ENCODE peak calls at places on chromosomes 13 and 19, in six cellular contexts. Z is body of pancreas, Y is HCT116, F is HepG2, I is IMR-90, L is heart left ventricle. J is an unnamed sample. For H3K4me1, the result is how much of the 10 kb centered on the place peaks cover.

GRCh38 chr13:24747248-24748151 is 16.5 kb upstream of the RNF17 start:
- ATAC-seq in Z (no peak), Y (no peak), F (peak), I (peak), L (peak), J (no peak)

GRCh38 chr19:39645800-39646411 is 9.8 kb upstream of the LGALS16 start:
- ATAC-seq in Z (no peak), Y (no peak), F (no peak), I (peak), L (no peak), J (no peak)

GRCh38 chr13:87536499-87536898 is 134.7 kb upstream of the SLITRK5 start:
- ATAC-seq in Z (no peak), Y (no peak), F (no peak), I (no peak), L (no peak), J (no peak)

GRCh38 chr19:8615813-8616596 is 5.5 kb upstream of the ADAMTS10 start:
- ATAC-seq in Z (peak), Y (peak), F (peak), I (peak), L (no peak), J (no peak)

GRCh38 chr19:54317108-54317964 is 4.4 kb upstream of the LILRA5 start:
- ATAC-seq in Z (no peak), Y (no peak), F (no peak), I (no peak), L (no peak), J (no peak)

GRCh38 chr19:45645068-45645630 is 6.0 kb upstream of the EML2 start:
- ATAC-seq in Z (no peak), Y (no peak), F (no peak), I (peak), L (no peak), J (no peak)

GRCh38 chr19:35184884-35185283 is 30.3 kb downstream of the FXYD5 start:
- ATAC-seq in Z (no peak), Y (no peak), F (no peak), I (no peak), L (no peak), J (no peak)

GRCh38 chr13:61728468-61728867 is 312.8 kb upstream of the PCDH20 start:
- ATAC-seq in Z (no peak), Y (no peak), F (no peak), I (no peak), L (peak), J (no peak)

GRCh38 chr13:98202026-98202425 is 25.0 kb upstream of the RNF113B start:
- ATAC-seq in Z (no peak), Y (no peak), F (peak), I (no peak), L (no peak), J (no peak)

DNA sequence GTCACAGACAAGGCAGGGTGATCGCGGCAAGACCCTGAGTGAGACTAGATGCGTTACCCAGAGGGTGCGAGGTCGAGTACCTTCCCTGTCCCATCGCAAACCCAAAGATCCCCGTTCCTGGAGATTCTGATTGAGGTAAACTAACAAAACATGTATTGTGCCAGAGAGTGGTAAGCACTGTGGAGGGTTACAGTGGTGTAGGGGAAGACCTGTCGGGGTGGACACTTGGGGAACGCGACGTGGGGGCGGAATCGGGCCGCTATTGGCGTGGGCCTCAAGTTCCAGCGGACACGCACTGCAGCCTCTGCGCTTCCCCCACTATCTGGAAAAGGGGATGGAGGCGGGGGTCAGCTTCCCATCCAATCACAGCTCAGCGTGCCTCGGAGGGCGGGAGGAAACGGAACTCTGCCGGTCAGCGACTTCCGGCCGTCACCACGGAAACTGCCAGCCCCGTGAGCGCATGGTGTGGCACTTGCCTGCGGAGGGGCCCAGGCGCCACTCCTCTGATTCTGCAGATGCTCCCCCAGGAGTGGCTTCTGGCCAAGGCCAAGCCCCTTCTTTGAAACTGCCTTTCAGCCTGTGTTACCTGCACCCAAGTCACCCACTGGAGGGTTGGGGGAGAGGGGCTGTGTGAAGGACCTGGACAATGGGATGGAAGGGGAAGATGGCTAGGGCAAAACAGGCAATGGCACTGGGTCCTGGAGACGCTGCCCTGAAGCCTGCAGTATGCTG is 1.0 kb upstream of the UBE2M start:
- ATAC-seq in Z (peak), Y (peak), F (peak), I (peak), L (peak), J (peak)
- H3K4me1 ChIP-seq in Z (half or more), Y (under half), F (under half), I (under half), L (half or more), J (under half)

DNA sequence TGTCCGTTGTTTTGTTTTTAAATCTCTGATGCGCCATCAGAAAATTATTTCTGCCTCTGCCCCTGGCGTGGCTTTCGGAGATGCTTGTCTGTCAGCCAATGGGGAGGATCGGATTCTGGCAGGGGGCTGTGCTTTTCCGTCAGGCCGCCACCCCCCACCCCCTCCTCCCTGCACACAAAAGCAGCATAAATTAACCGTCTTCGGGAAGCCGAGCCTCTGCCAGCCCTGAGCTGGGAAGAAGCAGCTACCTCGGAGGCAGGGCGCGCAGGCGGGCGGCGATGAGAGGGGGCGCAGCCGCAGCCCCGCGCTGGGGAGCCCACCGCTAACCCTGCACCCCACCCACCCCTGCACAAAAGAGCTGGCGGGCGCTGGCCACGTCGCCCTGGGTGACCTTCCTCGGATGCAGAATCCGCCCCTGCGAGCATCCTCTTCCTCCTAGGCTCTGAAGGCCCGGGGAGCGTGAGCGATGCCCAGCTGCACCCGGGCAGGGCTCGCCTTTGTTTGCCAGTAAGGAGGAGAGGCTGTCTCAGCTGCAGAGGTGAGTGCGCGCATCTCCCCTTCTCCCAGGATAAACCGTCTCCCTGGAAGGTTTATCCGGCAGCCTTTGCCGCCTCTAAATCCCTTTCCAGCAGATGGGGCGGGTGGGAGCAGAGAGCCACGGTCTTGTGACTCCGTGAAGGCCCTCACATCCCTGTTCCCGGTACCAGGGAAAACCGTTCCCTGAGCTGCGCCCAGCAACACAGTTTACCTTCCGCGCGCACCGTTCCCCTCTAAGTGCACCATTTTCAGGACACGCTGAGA is at the start of gene ATCAY:
- ATAC-seq in Z (no peak), Y (no peak), F (no peak), I (peak), L (no peak), J (no peak)
- H3K4me3 ChIP-seq in Z (no peak), Y (no peak), F (no peak), I (no peak), L (no peak), J (no peak)

DNA sequence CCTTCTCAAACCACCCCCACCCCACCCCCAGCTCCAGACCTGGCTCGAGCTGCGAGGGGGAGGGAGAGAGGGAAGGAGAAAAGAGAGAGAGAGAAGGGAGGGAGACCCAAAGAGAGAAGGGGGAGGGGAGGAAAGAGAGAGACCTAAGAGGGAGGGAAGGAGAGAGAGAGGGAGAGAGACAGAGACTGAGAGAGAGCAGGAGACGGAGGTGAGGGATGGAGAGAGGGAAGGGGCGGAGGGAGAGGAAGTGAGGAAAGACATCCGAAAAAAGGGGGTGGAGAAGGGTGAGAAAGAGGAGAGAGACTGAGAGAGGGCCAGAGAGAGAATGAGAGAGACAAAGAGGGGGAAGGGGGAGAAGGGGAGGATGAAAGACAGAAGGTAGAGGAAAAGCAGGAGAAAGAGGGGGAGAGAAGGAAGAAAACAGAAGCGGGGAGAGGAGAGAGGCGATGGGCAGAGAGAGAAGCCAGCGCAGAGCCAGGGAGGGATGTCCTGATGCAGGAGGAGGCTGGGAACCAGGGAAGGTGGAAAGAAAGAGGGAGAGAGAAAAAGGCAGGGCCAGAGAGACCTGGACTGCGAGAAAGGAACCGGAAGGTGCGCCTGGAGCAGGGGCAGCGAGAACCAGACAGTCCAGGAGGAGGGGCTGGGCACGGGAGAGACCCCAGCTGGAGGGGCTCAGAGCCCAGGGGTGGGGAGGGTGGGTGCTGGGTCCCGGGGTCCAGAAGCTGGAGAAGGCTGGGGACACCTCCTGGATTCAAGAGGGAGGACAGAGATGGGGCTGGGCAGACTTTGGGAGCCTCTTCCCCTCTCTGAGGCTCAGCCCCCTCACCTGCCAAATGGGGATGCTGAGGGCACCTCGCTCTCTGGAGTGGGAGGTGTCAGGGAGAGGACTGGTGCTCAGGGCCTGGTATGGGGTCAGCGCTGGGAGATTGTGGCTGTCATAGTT is 1.7 kb upstream of the SPACA6 start:
- ATAC-seq in Z (no peak), Y (no peak), F (no peak), I (peak), L (no peak), J (no peak)
- TF ChIP-seq POLR2A in Z (no peak), Y (no peak), F (no peak), I (no peak), L (no peak), J (no peak)

GRCh38 chr13:74372511-74372910 is 238.3 kb upstream of the KLF12 start:
- ATAC-seq in Z (no peak), Y (no peak), F (no peak), I (no peak), L (no peak), J (no peak)
- H3K4me1 ChIP-seq in Z (under half), Y (under half), F (under half), I (under half), L (under half), J (under half)

GRCh38 chr13:49624207-49624606 is 4.1 kb upstream of the ARL11 start:
- ATAC-seq in Z (no peak), Y (no peak), F (no peak), I (no peak), L (no peak), J (no peak)

GRCh38 chr13:49622174-49622946 is 5.9 kb upstream of the ARL11 start:
- ATAC-seq in Z (no peak), Y (no peak), F (no peak), I (no peak), L (peak), J (no peak)

GRCh38 chr13:49627831-49628652 is at the start of gene ARL11:
- ATAC-seq in Z (no peak), Y (peak), F (peak), I (no peak), L (peak), J (peak)

GRCh38 chr13:49629196-49629938 is 1.1 kb downstream of the ARL11 start:
- ATAC-seq in Z (no peak), Y (no peak), F (no peak), I (peak), L (peak), J (no peak)

DNA sequence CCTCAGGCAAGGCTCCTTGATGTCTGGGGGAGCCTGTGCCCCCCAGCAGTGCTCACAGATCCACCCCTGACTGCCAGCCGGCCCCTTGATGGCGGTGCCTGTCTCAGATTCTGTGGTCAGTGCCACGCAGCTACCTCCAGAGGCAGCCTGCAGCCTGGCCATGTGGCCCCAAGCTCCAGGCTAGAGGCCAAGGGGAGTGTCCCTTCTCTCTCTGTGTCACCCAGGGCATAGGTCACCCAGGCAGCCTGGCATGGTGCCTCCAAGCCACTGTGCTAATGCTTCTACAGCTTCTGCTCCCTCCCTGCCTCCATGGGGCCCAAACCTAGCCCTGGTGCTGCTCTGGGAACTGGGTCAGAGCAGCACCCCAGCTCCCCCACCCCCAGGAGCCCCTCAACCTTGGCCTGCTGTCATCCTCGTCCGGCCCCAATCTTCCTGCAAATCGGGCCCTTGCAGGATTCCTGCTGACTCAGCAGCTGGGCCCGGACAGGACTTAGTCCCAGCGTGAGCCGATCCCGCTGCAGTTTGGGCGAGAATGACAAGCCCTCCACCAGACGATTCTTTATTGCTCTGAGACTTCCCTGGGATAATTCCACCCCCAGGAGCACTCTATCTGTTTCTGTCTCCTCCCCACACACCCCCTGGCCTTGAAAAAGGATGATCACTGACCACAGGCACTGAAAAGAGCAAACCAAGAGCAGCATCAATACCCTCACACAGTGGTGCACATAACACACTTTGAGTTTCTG is 2.7 kb upstream of the ARL11 start:
- ATAC-seq in Z (no peak), Y (peak), F (peak), I (peak), L (peak), J (no peak)
- H3K4me3 ChIP-seq in Z (no peak), Y (no peak), F (peak), I (no peak), L (no peak), J (no peak)

GRCh38 chr13:110306960-110307696 is at the start of the genes COL4A1 and COL4A2:
- ATAC-seq in Z (peak), Y (no peak), F (no peak), I (peak), L (peak), J (peak)
- TF ChIP-seq POLR2A in Z (peak), Y (no peak), F (no peak), I (peak), L (peak), J (peak)

GRCh38 chr19:51830263-51830662 is 35.3 kb downstream of the FPR3 start:
- ATAC-seq in Z (no peak), Y (no peak), F (no peak), I (no peak), L (peak), J (peak)
- H3K4me1 ChIP-seq in Z (under half), Y (under half), F (under half), I (under half), L (under half), J (under half)

GRCh38 chr13:102203718-102204117 is 198.1 kb downstream of the FGF14 start:
- ATAC-seq in Z (no peak), Y (no peak), F (no peak), I (no peak), L (no peak), J (no peak)

GRCh38 chr13:102195566-102196462 is 206.0 kb downstream of the FGF14 start:
- ATAC-seq in Z (no peak), Y (no peak), F (no peak), I (peak), L (no peak), J (no peak)

GRCh38 chr13:102197193-102197592 is 204.7 kb downstream of the FGF14 start:
- ATAC-seq in Z (no peak), Y (no peak), F (peak), I (no peak), L (peak), J (no peak)

DNA sequence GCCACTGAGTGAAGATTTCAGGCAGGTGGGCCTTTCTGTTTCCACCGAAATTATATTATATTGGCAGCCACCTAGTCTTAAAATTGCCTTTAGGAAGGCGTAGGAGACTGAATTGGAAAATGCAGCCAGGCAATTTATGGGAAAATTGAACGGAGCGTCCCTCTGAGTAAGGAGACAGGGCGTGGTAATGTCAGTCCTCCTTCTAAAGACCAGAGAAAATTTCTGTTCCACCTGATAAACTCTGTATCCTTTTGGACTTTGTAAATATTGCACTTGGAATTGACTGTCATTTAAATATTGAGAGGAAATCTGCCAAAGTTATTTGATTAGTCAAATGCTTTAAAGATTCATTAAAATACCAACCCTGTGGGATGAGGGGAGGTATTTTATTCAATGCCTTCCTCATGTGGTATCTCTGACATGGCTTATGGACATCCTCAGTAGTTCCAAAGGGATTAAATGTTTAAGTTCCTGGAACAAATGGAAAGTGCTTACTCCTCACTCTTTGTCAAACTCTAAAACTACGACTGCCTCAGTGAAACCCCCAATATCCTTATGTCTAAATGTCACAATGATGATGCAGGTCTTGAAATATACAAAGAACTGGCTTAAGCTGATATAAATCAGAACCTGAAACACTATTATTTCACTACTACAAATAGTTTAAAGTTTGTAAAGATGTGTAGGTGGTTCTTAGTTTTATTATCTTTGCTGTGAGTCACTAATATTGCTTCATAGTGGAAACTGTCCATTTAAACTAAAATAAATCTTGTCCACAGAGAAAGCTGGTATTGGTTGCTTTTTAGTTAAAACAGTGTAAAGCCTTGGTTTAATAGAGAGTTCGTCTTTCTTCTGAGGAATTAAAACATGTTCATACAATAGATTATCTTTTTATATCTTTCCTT is 203.2 kb downstream of the FGF14 start:
- ATAC-seq in Z (no peak), Y (no peak), F (no peak), I (peak), L (peak), J (no peak)
- H3K4me3 ChIP-seq in Z (no peak), Y (no peak), F (no peak), I (no peak), L (no peak), J (no peak)

GRCh38 chr19:307793-308420 is 16.7 kb upstream of the PLPP2 start:
- ATAC-seq in Z (no peak), Y (no peak), F (no peak), I (no peak), L (peak), J (no peak)
- TF ChIP-seq POLR2A in Z (no peak), Y (no peak), F (no peak), I (no peak), L (no peak), J (no peak)

J was measured in gastroesophageal sphincter.